ENCODE peak calls at places on chromosomes 12 and 14, in ten cellular contexts. Z, U, A, K, V, C, S, F, N and J are unnamed samples.

GRCh38 chr12:125861299-125862281 is 796.4 kb downstream of the AACS start:
- DNase-seq in Z (no peak), U (peak; percentile 25), A (no peak), K (peak; percentile 1), V (no peak), C (no peak), S (no peak), F (no peak), N (no peak), J (no peak)

GRCh38 chr14:53325176-53325806 is 172.2 kb upstream of the DDHD1 start:
- DNase-seq in Z (no peak), U (no peak), A (no peak), K (no peak), V (no peak), C (no peak), S (no peak), F (no peak), N (no peak), J (no peak)

GRCh38 chr14:51304428-51304827 is 64.4 kb downstream of the TMX1 start:
- DNase-seq in Z (no peak), U (no peak), A (no peak), K (no peak), V (no peak), C (no peak), S (peak; percentile 36), F (no peak), N (peak; percentile 61), J (no peak)

GRCh38 chr14:55388160-55388559 is 23.5 kb downstream of the ATG14 start:
- DNase-seq in Z (no peak), U (no peak), A (no peak), K (no peak), V (peak; percentile 63), C (no peak), S (no peak), F (no peak), N (no peak), J (no peak)

GRCh38 chr12:69569236-69569635 is 16.0 kb upstream of the CCT2 start:
- DNase-seq in Z (no peak), U (no peak), A (no peak), K (no peak), V (no peak), C (no peak), S (no peak), F (no peak), N (peak; percentile 32), J (no peak)

GRCh38 chr12:106981781-106982180 is 5.2 kb downstream of the MTERF2 start:
- DNase-seq in Z (no peak), U (no peak), A (no peak), K (no peak), V (no peak), C (no peak), S (no peak), F (no peak), N (no peak), J (no peak)

GRCh38 chr12:53733051-53733812 is 6.0 kb upstream of the CALCOCO1 start:
- DNase-seq in Z (no peak), U (no peak), A (no peak), K (no peak), V (no peak), C (no peak), S (no peak), F (no peak), N (peak; percentile 62), J (no peak)

GRCh38 chr12:45644521-45644920 is 85.0 kb upstream of the ARID2 start:
- DNase-seq in Z (no peak), U (no peak), A (no peak), K (no peak), V (peak; percentile 51), C (no peak), S (peak; percentile 48), F (no peak), N (no peak), J (no peak)

GRCh38 chr14:99516156-99517045 is 35.2 kb downstream of the CCNK start:
- DNase-seq in Z (no peak), U (no peak), A (no peak), K (no peak), V (no peak), C (no peak), S (no peak), F (no peak), N (no peak), J (no peak)

GRCh38 chr12:106084048-106084671 is 54.6 kb downstream of the NUAK1 start:
- DNase-seq in Z (no peak), U (peak; percentile 54), A (no peak), K (no peak), V (peak; percentile 70), C (peak; percentile 81), S (peak; percentile 84), F (no peak), N (peak; percentile 91), J (no peak)

GRCh38 chr14:69246331-69246730 is 13.6 kb upstream of the GALNT16 start:
- DNase-seq in Z (no peak), U (no peak), A (no peak), K (no peak), V (no peak), C (no peak), S (no peak), F (no peak), N (no peak), J (no peak)

GRCh38 chr14:93747102-93747501 is 41.2 kb downstream of the PRIMA1 start:
- DNase-seq in Z (no peak), U (peak; percentile 34), A (peak; percentile 22), K (no peak), V (no peak), C (no peak), S (no peak), F (no peak), N (no peak), J (no peak)

GRCh38 chr12:94872671-94873367 is 130.7 kb downstream of the NDUFA12 start:
- DNase-seq in Z (no peak), U (no peak), A (no peak), K (peak; percentile 17), V (no peak), C (no peak), S (no peak), F (no peak), N (no peak), J (no peak)

GRCh38 chr14:102579696-102580551 is 12.5 kb upstream of the RCOR1 start:
- DNase-seq in Z (no peak), U (no peak), A (no peak), K (no peak), V (peak; percentile 30), C (no peak), S (peak; percentile 61), F (no peak), N (no peak), J (no peak)

GRCh38 chr12:129927316-129927900 is 23.6 kb upstream of the TMEM132D start:
- DNase-seq in Z (no peak), U (no peak), A (no peak), K (no peak), V (no peak), C (no peak), S (no peak), F (no peak), N (no peak), J (no peak)

GRCh38 chr12:16606936-16607335 is 974 bp upstream of the LMO3 start:
- DNase-seq in Z (no peak), U (peak; percentile 41), A (no peak), K (peak; percentile 39), V (no peak), C (no peak), S (no peak), F (no peak), N (no peak), J (no peak)

GRCh38 chr14:77375973-77376372 is 921 bp downstream of the TMED8 start:
- DNase-seq in Z (no peak), U (no peak), A (no peak), K (no peak), V (no peak), C (no peak), S (no peak), F (no peak), N (no peak), J (no peak)

GRCh38 chr12:57214398-57214781 is 2.2 kb upstream of the NXPH4 start:
- DNase-seq in Z (peak; percentile 78), U (no peak), A (peak; percentile 19), K (peak; percentile 64), V (no peak), C (peak; percentile 65), S (peak; percentile 51), F (peak; percentile 85), N (peak; percentile 38), J (peak; percentile 24)

GRCh38 chr14:46769292-46769691 is 117.7 kb upstream of the RPL10L start:
- DNase-seq in Z (no peak), U (no peak), A (no peak), K (no peak), V (no peak), C (no peak), S (no peak), F (no peak), N (no peak), J (no peak)

GRCh38 chr12:19688489-19688888 is 249.2 kb downstream of the AEBP2 start:
- DNase-seq in Z (no peak), U (no peak), A (no peak), K (no peak), V (no peak), C (no peak), S (no peak), F (no peak), N (no peak), J (no peak)

GRCh38 chr12:13373131-13373530 is 176.6 kb downstream of the EMP1 start:
- DNase-seq in Z (no peak), U (no peak), A (no peak), K (no peak), V (no peak), C (no peak), S (no peak), F (no peak), N (no peak), J (no peak)

GRCh38 chr12:108616941-108617858 is 16.5 kb downstream of the SELPLG start:
- DNase-seq in Z (no peak), U (no peak), A (no peak), K (no peak), V (no peak), C (no peak), S (no peak), F (peak; percentile 87), N (no peak), J (no peak)

GRCh38 chr14:34029921-34030334 is 79.1 kb upstream of the EGLN3 start:
- DNase-seq in Z (no peak), U (no peak), A (no peak), K (no peak), V (peak; percentile 84), C (no peak), S (peak; percentile 91), F (no peak), N (no peak), J (no peak)